ENCODE peak calls at places on chromosomes 11 and 22, in ten cellular contexts. J, F, I, V, O, Q, C, N, Z and G are unnamed samples. For H3K4me1, the result is how much of the 10 kb centered on the place peaks cover.

GRCh38 chr11:587978-588380 is 11.7 kb downstream of the PHRF1 start:
- DNase-seq in F (no peak), I (peak), Q (no peak), N (no peak), J (peak), C (no peak), V (peak), O (peak), Z (peak), G (no peak)

GRCh38 chr11:112481431-112481830 is 220.8 kb upstream of the PLET1 start:
- DNase-seq in O (no peak), N (no peak), V (no peak), F (no peak), C (no peak), J (no peak), Q (no peak), I (no peak), Z (no peak), G (no peak)

GRCh38 chr11:125262825-125263218 is 98.3 kb downstream of the PKNOX2 start:
- DNase-seq in Z (no peak), J (no peak), N (no peak), C (peak), Q (peak), I (no peak), O (peak), F (no peak), V (no peak), G (no peak)

GRCh38 chr11:35139883-35140282 is 912 bp downstream of the CD44 start:
- DNase-seq in V (no peak), N (no peak), F (no peak), O (no peak), C (no peak), J (no peak), I (no peak), Q (no peak), Z (no peak), G (no peak)

GRCh38 chr22:17890245-17890671 is 116.0 kb upstream of the BID start:
- DNase-seq in Z (no peak), I (peak), F (no peak), O (peak), J (no peak), V (no peak), Q (no peak), N (no peak), C (no peak), G (no peak)

GRCh38 chr22:23892626-23893445 is 1.3 kb upstream of the MIF start:
- DNase-seq in N (no peak), C (no peak), O (no peak), Q (no peak), J (no peak), I (no peak), Z (no peak), F (no peak), V (no peak), G (no peak)

GRCh38 chr11:69449320-69450063 is 32.0 kb upstream of the LINC01488 start:
- DNase-seq in N (peak), F (no peak), Z (no peak), J (no peak), V (no peak), C (peak), O (peak), Q (no peak), I (peak), G (peak)

GRCh38 chr22:25402501-25403283 is 161.8 kb upstream of the GRK3 start:
- DNase-seq in V (no peak), F (no peak), N (no peak), Z (no peak), C (no peak), Q (no peak), O (peak), I (no peak), J (no peak), G (no peak)

GRCh38 chr11:107743161-107743560 is 31.3 kb upstream of the SLN start:
- DNase-seq in F (no peak), V (no peak), N (no peak), Z (no peak), C (no peak), I (no peak), Q (no peak), J (no peak), O (no peak), G (no peak)

GRCh38 chr11:27604416-27604815 is 95.8 kb downstream of the BDNF start:
- DNase-seq in O (no peak), V (no peak), J (no peak), I (no peak), C (no peak), Q (no peak), F (no peak), N (no peak), Z (no peak), G (no peak)

GRCh38 chr11:112789481-112789880 is 171.7 kb upstream of the NCAM1 start:
- DNase-seq in J (no peak), V (no peak), I (no peak), O (no peak), C (no peak), Q (no peak), Z (no peak), N (no peak), F (no peak), G (no peak)

GRCh38 chr11:70455354-70455753 is 57.0 kb downstream of the CTTN start:
- DNase-seq in V (no peak), C (no peak), Z (no peak), I (no peak), O (no peak), N (no peak), F (no peak), Q (no peak), J (no peak), G (no peak)

GRCh38 chr22:30266445-30267381 is at the start of gene OSM:
- DNase-seq in N (peak), C (peak), Q (no peak), V (no peak), Z (peak), I (peak), F (no peak), J (peak), O (no peak), G (no peak)

GRCh38 chr11:78209478-78209877 is 20.8 kb downstream of the USP35 start:
- DNase-seq in O (no peak), F (no peak), Q (no peak), C (no peak), N (no peak), J (no peak), Z (no peak), V (no peak), I (no peak), G (no peak)

GRCh38 chr11:8335683-8336082 is 72.0 kb upstream of the LMO1 start:
- DNase-seq in Z (no peak), N (no peak), J (no peak), Q (no peak), O (peak), F (no peak), C (no peak), I (no peak), V (no peak), G (no peak)

GRCh38 chr11:79397252-79397651 is 43.6 kb downstream of the TENM4 start:
- DNase-seq in V (no peak), Z (no peak), I (no peak), J (no peak), N (no peak), Q (no peak), O (peak), F (no peak), C (no peak), G (no peak)

GRCh38 chr22:37244114-37244921 is at the start of gene RAC2:
- DNase-seq in O (peak), I (peak), C (peak), F (peak), Q (peak), Z (peak), V (no peak), J (peak), N (peak), G (peak)

GRCh38 chr11:93504110-93505095 is 38.8 kb downstream of the SMCO4 start:
- DNase-seq in O (no peak), N (no peak), I (no peak), C (no peak), F (no peak), J (no peak), V (no peak), Z (no peak), Q (no peak), G (no peak)

GRCh38 chr11:35897019-35897418 is 46.8 kb upstream of the LDLRAD3 start:
- DNase-seq in V (no peak), C (no peak), O (no peak), F (no peak), J (no peak), Z (no peak), I (no peak), N (no peak), Q (no peak), G (no peak)

GRCh38 chr11:13462311-13462927 is 603 bp downstream of the BTBD10 start:
- DNase-seq in J (peak), C (peak), V (peak), O (peak), Z (peak), F (peak), Q (peak), I (peak), N (peak), G (peak)

GRCh38 chr22:33487041-33487716 is 429.0 kb upstream of the SYN3 start:
- DNase-seq in O (no peak), J (no peak), V (no peak), Q (no peak), N (no peak), Z (no peak), F (no peak), C (no peak), I (no peak), G (no peak)

GRCh38 chr22:29268511-29269229 is 602 bp downstream of the EWSR1 start:
- DNase-seq in I (peak), N (peak), J (no peak), V (peak), C (peak), F (peak), Q (peak), Z (peak), O (peak), G (peak)

GRCh38 chr22:20836987-20837823 is 21.4 kb downstream of the PI4KA start:
- DNase-seq in O (no peak), Z (no peak), N (no peak), F (no peak), Q (no peak), I (no peak), J (no peak), V (no peak), C (no peak), G (no peak)

GRCh38 chr11:100752371-100753073 is 65.4 kb downstream of the ARHGAP42 start:
- DNase-seq in N (no peak), Z (no peak), I (no peak), O (no peak), F (no peak), Q (no peak), V (no peak), J (no peak), C (no peak), G (no peak)

GRCh38 chr22:27111796-27112195 is 454.4 kb downstream of the MIAT start:
- DNase-seq in Z (no peak), N (no peak), O (peak), Q (no peak), J (no peak), F (no peak), C (no peak), I (no peak), V (no peak), G (no peak)

GRCh38 chr11:112925516-112926310 is 35.5 kb upstream of the NCAM1 start:
- DNase-seq in N (no peak), Q (no peak), Z (no peak), J (no peak), I (no peak), F (no peak), O (no peak), V (no peak), C (no peak), G (no peak)

GRCh38 chr22:44816141-44816540 is 63.8 kb downstream of the ARHGAP8 start:
- DNase-seq in V (no peak), Q (peak), O (no peak), F (no peak), I (no peak), Z (no peak), J (no peak), N (no peak), C (no peak), G (no peak)

GRCh38 chr11:57567512-57568329 is at the start of gene UBE2L6:
- DNase-seq in C (peak), F (no peak), I (peak), O (peak), J (peak), Q (peak), N (peak), Z (peak), V (peak), G (peak)

GRCh38 chr11:117824571-117825537 is at the start of gene FXYD2:
- DNase-seq in I (peak), C (peak), Q (peak), F (no peak), N (peak), Z (no peak), J (no peak), O (no peak), V (no peak), G (no peak)

GRCh38 chr11:42344204-42344792 is 884.8 kb upstream of the LRRC4C start:
- DNase-seq in Q (no peak), Z (no peak), V (no peak), F (no peak), N (no peak), I (no peak), O (no peak), C (no peak), J (no peak), G (no peak)

GRCh38 chr22:46357186-46357500 is 21.6 kb downstream of the TRMU start:
- DNase-seq in F (no peak), C (no peak), Q (no peak), V (no peak), O (no peak), N (no peak), J (no peak), Z (no peak), I (no peak), G (peak)

GRCh38 chr11:101718406-101718805 is 134.6 kb upstream of the TRPC6 start:
- DNase-seq in V (no peak), C (no peak), O (peak), J (no peak), I (no peak), F (no peak), N (no peak), Q (no peak), Z (no peak), G (no peak)

GRCh38 chr11:103257360-103257759 is 148.1 kb downstream of the DYNC2H1 start:
- DNase-seq in I (no peak), C (no peak), N (no peak), O (peak), V (peak), J (no peak), F (peak), Q (peak), Z (no peak), G (peak)

GRCh38 chr11:62179995-62180394 is 10.0 kb upstream of the SCGB1D1 start:
- DNase-seq in I (no peak), Z (no peak), O (no peak), C (no peak), J (no peak), V (no peak), Q (no peak), F (no peak), N (no peak), G (no peak)

GRCh38 chr11:62171261-62171723 is 18.7 kb upstream of the SCGB1D1 start:
- DNase-seq in Q (peak), N (peak), F (peak), J (peak), C (peak), O (peak), Z (peak), V (peak), I (peak), G (peak)

GRCh38 chr11:62181097-62181496 is 8.9 kb upstream of the SCGB1D1 start:
- DNase-seq in V (no peak), N (no peak), C (no peak), O (no peak), Q (no peak), I (no peak), Z (no peak), J (no peak), F (no peak), G (no peak)

GRCh38 chr11:62182147-62182869 is 7.7 kb upstream of the SCGB1D1 start:
- DNase-seq in O (no peak), Q (no peak), C (no peak), N (no peak), F (no peak), Z (no peak), J (no peak), V (no peak), I (no peak), G (no peak)

DNA sequence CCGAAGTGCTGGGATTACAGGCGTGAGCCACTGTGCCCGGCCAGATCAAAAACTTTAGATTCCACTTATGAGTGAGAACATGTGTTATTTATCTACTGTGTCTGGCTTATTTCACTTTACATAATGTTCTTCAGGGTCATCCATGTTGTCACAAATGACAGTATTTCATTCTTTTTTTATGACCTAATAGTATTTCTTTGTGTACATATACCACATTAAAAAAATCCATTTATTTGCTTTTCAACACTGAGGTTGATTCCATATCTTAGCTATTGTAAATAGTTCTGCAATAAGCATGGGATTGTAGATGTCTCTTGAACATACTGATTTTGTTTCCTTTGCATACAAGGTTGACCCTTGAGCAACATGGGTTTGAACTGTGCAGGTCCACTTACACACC is 13.2 kb upstream of the SCGB1D1 start:
- DNase-seq in F (no peak), O (no peak), C (no peak), J (no peak), N (no peak), I (no peak), V (no peak), Z (no peak), Q (no peak), G (no peak)
- H3K4me1 ChIP-seq in F (under half), O (under half), C (under half), J (under half), N (under half), I (under half), V (under half), Z (under half), Q (under half), G (under half)

DNA sequence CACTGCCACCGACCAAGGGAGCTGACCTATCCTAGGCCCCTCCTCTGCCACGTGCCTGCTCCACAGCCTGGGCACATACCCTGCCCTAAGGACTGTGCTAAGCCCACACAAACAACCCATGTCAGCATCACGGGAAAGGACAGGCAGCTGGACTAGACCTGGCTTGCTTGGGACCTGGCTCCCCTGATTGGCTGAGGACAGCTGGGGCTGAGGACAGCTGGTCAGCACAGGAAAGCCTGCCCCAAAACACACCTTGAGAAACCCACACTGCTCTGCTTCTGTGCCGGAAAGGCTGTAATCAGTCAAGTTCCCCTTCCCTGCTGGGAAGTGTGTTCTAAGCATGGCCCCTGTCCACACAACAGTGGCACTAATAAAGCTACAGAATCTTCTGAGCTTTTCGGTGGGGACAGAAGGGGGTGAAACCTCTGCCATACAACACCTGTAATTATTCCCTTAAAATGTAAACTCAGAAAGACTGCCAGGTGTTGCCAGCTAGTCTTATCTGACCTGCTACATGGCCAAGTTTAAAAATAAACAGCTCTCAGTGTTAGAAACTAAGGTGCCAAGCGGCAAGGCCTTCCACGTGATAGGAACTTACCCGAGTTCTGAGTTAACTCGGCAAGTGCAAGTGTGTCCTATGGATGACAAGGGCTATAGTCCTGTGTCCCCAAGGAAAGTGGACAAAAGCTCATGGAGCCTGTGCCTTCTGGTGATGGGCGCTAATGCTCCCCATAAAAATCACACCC is 35.7 kb upstream of the ARFGAP3 start:
- DNase-seq in J (no peak), O (no peak), N (peak), Q (no peak), C (no peak), I (no peak), Z (no peak), F (no peak), V (no peak), G (no peak)
- H3K4me1 ChIP-seq in J (under half), O (under half), N (under half), Q (under half), C (under half), I (under half), Z (under half), F (under half), V (under half), G (under half)

GRCh38 chr11:67288452-67289225 is 464 bp upstream of the ANKRD13D start:
- DNase-seq in V (peak), Z (peak), Q (peak), J (peak), N (peak), F (peak), O (peak), C (peak), I (peak), G (peak)
- H3K4me1 ChIP-seq in V (under half), Z (half or more), Q (under half), J (half or more), N (under half), F (under half), O (under half), C (under half), I (under half), G (under half)

GRCh38 chr11:95835768-95836488 is 45.6 kb downstream of the CEP57 start:
- DNase-seq in J (peak), V (peak), Q (peak), I (peak), O (peak), Z (peak), C (no peak), F (peak), N (peak), G (peak)
- H3K4me1 ChIP-seq in J (under half), V (under half), Q (under half), I (under half), O (under half), Z (under half), C (under half), F (under half), N (under half), G (under half)

GRCh38 chr11:123180574-123180973 is 14.5 kb downstream of the CLMP start:
- DNase-seq in Q (no peak), O (peak), N (no peak), J (no peak), F (no peak), I (no peak), Z (no peak), V (no peak), C (no peak), G (no peak)
- H3K4me1 ChIP-seq in Q (under half), O (under half), N (under half), J (under half), F (under half), I (under half), Z (under half), V (half or more), C (under half), G (under half)

GRCh38 chr22:49659924-49660315 is 167.8 kb downstream of the BRD1 start:
- DNase-seq in J (no peak), F (no peak), V (no peak), Q (peak), Z (no peak), O (no peak), I (no peak), C (peak), N (no peak), G (no peak)
- H3K4me1 ChIP-seq in J (under half), F (under half), V (under half), Q (under half), Z (under half), O (under half), I (under half), C (under half), N (under half), G (under half)

GRCh38 chr11:1867381-1867780 is 14.5 kb downstream of the LSP1 start:
- DNase-seq in V (no peak), N (no peak), C (no peak), Q (no peak), I (peak), O (no peak), J (no peak), Z (no peak), F (no peak), G (no peak)
- H3K4me1 ChIP-seq in V (under half), N (under half), C (under half), Q (under half), I (under half), O (under half), J (half or more), Z (under half), F (under half), G (under half)

GRCh38 chr11:128512478-128513127 is 74.8 kb downstream of the ETS1 start:
- DNase-seq in I (no peak), C (no peak), Z (peak), Q (no peak), N (no peak), V (no peak), O (no peak), J (peak), F (no peak), G (no peak)

GRCh38 chr11:128515086-128515485 is 72.3 kb downstream of the ETS1 start:
- DNase-seq in C (no peak), N (no peak), I (no peak), O (no peak), Z (no peak), J (no peak), Q (no peak), F (no peak), V (no peak), G (no peak)

GRCh38 chr11:128516467-128516778 is 70.9 kb downstream of the ETS1 start:
- DNase-seq in J (no peak), N (no peak), C (no peak), Q (no peak), O (no peak), V (no peak), F (no peak), I (no peak), Z (no peak), G (no peak)

GRCh38 chr11:128515766-128516466 is 71.4 kb downstream of the ETS1 start:
- DNase-seq in J (no peak), V (no peak), N (no peak), F (no peak), I (no peak), Z (no peak), C (no peak), O (no peak), Q (no peak), G (no peak)

GRCh38 chr11:128513915-128514681 is 73.3 kb downstream of the ETS1 start:
- DNase-seq in J (no peak), Q (no peak), N (no peak), O (no peak), I (no peak), Z (no peak), F (no peak), V (no peak), C (no peak), G (no peak)
- H3K4me1 ChIP-seq in J (half or more), Q (under half), N (under half), O (half or more), I (half or more), Z (under half), F (under half), V (half or more), C (under half), G (under half)